ENCODE peak calls at places on chromosomes 12 and 14, in seven cellular contexts. One of them, this sample, is unnamed.

GRCh38 chr12:14514154-14514842 is 53.4 kb downstream of the PLBD1 start:
- DNase-seq in ELF-1: peak
- DNase-seq in mucosa of descending colon: peak
- DNase-seq in heart right ventricle: no peak
- DNase-seq in prostate gland: peak
- DNase-seq in breast epithelium: peak
- DNase-seq in EH: peak
- DNase-seq in this sample: peak

GRCh38 chr14:52313903-52314481 is at the start of gene PTGER2:
- DNase-seq in EH: peak
- DNase-seq in mucosa of descending colon: peak
- DNase-seq in prostate gland: peak
- DNase-seq in breast epithelium: no peak
- DNase-seq in ELF-1: peak
- DNase-seq in heart right ventricle: peak
- DNase-seq in this sample: peak

GRCh38 chr12:63915105-63915830 is 70.8 kb downstream of the SRGAP1 start:
- DNase-seq in ELF-1: no peak
- DNase-seq in heart right ventricle: no peak
- DNase-seq in breast epithelium: no peak
- DNase-seq in mucosa of descending colon: no peak
- DNase-seq in prostate gland: no peak
- DNase-seq in EH: peak
- DNase-seq in this sample: peak

GRCh38 chr12:65740873-65741600 is 83.2 kb upstream of the HMGA2 start:
- DNase-seq in mucosa of descending colon: peak
- DNase-seq in EH: peak
- DNase-seq in ELF-1: peak
- DNase-seq in prostate gland: peak
- DNase-seq in breast epithelium: peak
- DNase-seq in heart right ventricle: peak
- DNase-seq in this sample: peak

GRCh38 chr12:3267690-3268089 is 190.5 kb downstream of the TSPAN9 start:
- DNase-seq in breast epithelium: no peak
- DNase-seq in prostate gland: no peak
- DNase-seq in ELF-1: no peak
- DNase-seq in mucosa of descending colon: no peak
- DNase-seq in heart right ventricle: no peak
- DNase-seq in EH: no peak
- DNase-seq in this sample: no peak

GRCh38 chr12:21502164-21502496 is 541 bp downstream of the GOLT1B start:
- DNase-seq in breast epithelium: peak
- DNase-seq in EH: peak
- DNase-seq in heart right ventricle: peak
- DNase-seq in ELF-1: no peak
- DNase-seq in mucosa of descending colon: no peak
- DNase-seq in prostate gland: peak
- DNase-seq in this sample: peak

GRCh38 chr14:79947440-79947839 is 263.9 kb downstream of the DIO2 start:
- DNase-seq in EH: no peak
- DNase-seq in ELF-1: no peak
- DNase-seq in heart right ventricle: no peak
- DNase-seq in breast epithelium: no peak
- DNase-seq in prostate gland: no peak
- DNase-seq in mucosa of descending colon: no peak
- DNase-seq in this sample: no peak

GRCh38 chr12:114895822-114896221 is 211.8 kb upstream of the TBX3 start:
- DNase-seq in mucosa of descending colon: no peak
- DNase-seq in EH: peak
- DNase-seq in prostate gland: no peak
- DNase-seq in breast epithelium: no peak
- DNase-seq in heart right ventricle: no peak
- DNase-seq in ELF-1: no peak
- DNase-seq in this sample: no peak

GRCh38 chr12:80553316-80553715 is 109.3 kb downstream of the PTPRQ start:
- DNase-seq in prostate gland: no peak
- DNase-seq in mucosa of descending colon: no peak
- DNase-seq in breast epithelium: no peak
- DNase-seq in heart right ventricle: no peak
- DNase-seq in EH: peak
- DNase-seq in ELF-1: no peak
- DNase-seq in this sample: peak